ENCODE peak calls at places on chromosome 17, in ten cellular contexts. F is T-helper 2 cell, X is amniotic epithelial cell, A is SK-N-SH, D is A549, I is putamen, H is NCI-H2081, P is glutamatergic neuron, W is choroid plexus epithelial cell, O is GM06990. N is an unnamed sample.

GRCh38 chr17:50932584-50932901 is 66.4 kb upstream of the TOB1 start:
- DNase-seq in F (no peak), X (no peak), A (no peak), D (no peak), I (no peak), H (no peak), P (no peak), W (no peak), O (no peak), N (no peak)

GRCh38 chr17:58402047-58402446 is 15.3 kb downstream of the RNF43 start:
- DNase-seq in F (peak; percentile 69), X (peak; percentile 81), A (no peak), D (no peak), I (no peak), H (no peak), P (no peak), W (peak; percentile 41), O (no peak), N (no peak)

GRCh38 chr17:72976971-72977767 is 115.3 kb downstream of the SLC39A11 start:
- DNase-seq in F (no peak), X (peak; percentile 86), A (no peak), D (peak; percentile 65), I (no peak), H (no peak), P (no peak), W (peak; percentile 96), O (no peak), N (no peak)

GRCh38 chr17:7573324-7574080 is 5.9 kb upstream of the CD68 start:
- DNase-seq in F (peak; percentile 97), X (peak; percentile 91), A (peak; percentile 94), D (peak; percentile 91), I (peak; percentile 91), H (peak; percentile 78), P (peak; percentile 93), W (peak; percentile 97), O (peak; percentile 94), N (peak; percentile 81)

GRCh38 chr17:51056813-51057510 is 63.7 kb downstream of the SPAG9 start:
- DNase-seq in F (peak; percentile 61), X (peak; percentile 99), A (peak; percentile 49), D (peak; percentile 53), I (peak; percentile 74), H (peak; percentile 53), P (peak; percentile 37), W (peak; percentile 93), O (peak; percentile 22), N (peak; percentile 31)

GRCh38 chr17:41773190-41773588 is 13.3 kb downstream of the JUP start:
- DNase-seq in F (no peak), X (peak; percentile 84), A (peak; percentile 71), D (peak; percentile 89), I (no peak), H (no peak), P (peak; percentile 72), W (peak; percentile 85), O (no peak), N (peak; percentile 43)

GRCh38 chr17:13346996-13347762 is 254.6 kb downstream of the HS3ST3A1 start:
- DNase-seq in F (peak; percentile 47), X (peak; percentile 97), A (no peak), D (no peak), I (peak; percentile 16), H (no peak), P (no peak), W (peak; percentile 97), O (no peak), N (no peak)

GRCh38 chr17:51064061-51064735 is 56.5 kb downstream of the SPAG9 start:
- DNase-seq in F (no peak), X (peak; percentile 16), A (no peak), D (no peak), I (no peak), H (no peak), P (no peak), W (no peak), O (no peak), N (no peak)

GRCh38 chr17:66549731-66550207 is 247.4 kb downstream of the PRKCA start:
- DNase-seq in F (no peak), X (peak; percentile 85), A (no peak), D (no peak), I (no peak), H (no peak), P (no peak), W (peak; percentile 92), O (no peak), N (no peak)

GRCh38 chr17:43528319-43528987 is 17.7 kb downstream of the ETV4 start:
- DNase-seq in F (no peak), X (peak; percentile 33), A (no peak), D (no peak), I (no peak), H (no peak), P (no peak), W (no peak), O (no peak), N (no peak)

GRCh38 chr17:7840441-7840840 is 6.4 kb downstream of the KDM6B start:
- DNase-seq in F (no peak), X (no peak), A (no peak), D (no peak), I (no peak), H (no peak), P (no peak), W (no peak), O (no peak), N (no peak)

GRCh38 chr17:57889892-57890856 is 40.3 kb upstream of the MRPS23 start:
- DNase-seq in F (no peak), X (peak; percentile 81), A (peak; percentile 66), D (peak; percentile 83), I (no peak), H (no peak), P (no peak), W (peak; percentile 63), O (no peak), N (no peak)

GRCh38 chr17:17082878-17083277 is 40.6 kb downstream of the MPRIP start:
- DNase-seq in F (no peak), X (no peak), A (no peak), D (no peak), I (no peak), H (no peak), P (no peak), W (no peak), O (no peak), N (no peak)

GRCh38 chr17:37475713-37476420 is 13.8 kb upstream of the DUSP14 start:
- DNase-seq in F (no peak), X (no peak), A (no peak), D (no peak), I (no peak), H (no peak), P (no peak), W (no peak), O (no peak), N (no peak)

GRCh38 chr17:12395733-12396354 is 269.8 kb upstream of the MYOCD start:
- DNase-seq in F (peak; percentile 1), X (peak; percentile 48), A (peak; percentile 31), D (peak; percentile 34), I (no peak), H (no peak), P (peak; percentile 69), W (peak; percentile 61), O (no peak), N (no peak)

GRCh38 chr17:77783991-77784820 is 174.3 kb upstream of the TNRC6C start:
- DNase-seq in F (peak; percentile 90), X (no peak), A (no peak), D (no peak), I (no peak), H (no peak), P (no peak), W (no peak), O (no peak), N (no peak)

GRCh38 chr17:76145231-76146052 is 4.4 kb upstream of the FOXJ1 start:
- DNase-seq in F (peak; percentile 74), X (no peak), A (no peak), D (no peak), I (no peak), H (peak; percentile 71), P (no peak), W (no peak), O (peak; percentile 66), N (no peak)

GRCh38 chr17:80463784-80464400 is 12.5 kb downstream of the NPTX1 start:
- DNase-seq in F (no peak), X (no peak), A (no peak), D (no peak), I (no peak), H (no peak), P (no peak), W (no peak), O (no peak), N (no peak)

GRCh38 chr17:63657776-63658175 is 35.6 kb downstream of the MAP3K3 start:
- DNase-seq in F (no peak), X (no peak), A (no peak), D (no peak), I (no peak), H (no peak), P (no peak), W (no peak), O (no peak), N (no peak)

GRCh38 chr17:33868899-33869298 is 386.2 kb upstream of the CCL2 start:
- DNase-seq in F (no peak), X (no peak), A (no peak), D (no peak), I (no peak), H (no peak), P (no peak), W (no peak), O (no peak), N (no peak)

N was measured in SK-N-DZ.